ENCODE peak calls at places on chromosome 5, in four cellular contexts. D, H, V and X are unnamed samples.

GRCh38 chr5:96259211-96259772 is 173.8 kb downstream of the PCSK1 start:
- DNase-seq in D (no peak), H (no peak), V (no peak), X (no peak)

GRCh38 chr5:124513216-124513615 is 233.2 kb downstream of the ZNF608 start:
- DNase-seq in D (no peak), H (no peak), V (no peak), X (no peak)

GRCh38 chr5:156096259-156096658 is 230.7 kb upstream of the SGCD start:
- DNase-seq in D (no peak), H (no peak), V (no peak), X (no peak)

GRCh38 chr5:167708449-167708848 is 583.0 kb upstream of the WWC1 start:
- DNase-seq in D (no peak), H (no peak), V (no peak), X (no peak)

GRCh38 chr5:52853573-52854163 is 66.0 kb downstream of the ITGA1 start:
- DNase-seq in D (no peak), H (no peak), V (no peak), X (no peak)

GRCh38 chr5:28404363-28405071 is 1366.1 kb upstream of the CDH9 start:
- DNase-seq in D (no peak), H (no peak), V (no peak), X (no peak)

GRCh38 chr5:132460835-132461230 is 29.7 kb downstream of the IRF1 start:
- DNase-seq in D (no peak), H (no peak), V (no peak), X (no peak)

GRCh38 chr5:84301535-84301934 is 83.1 kb downstream of the EDIL3 start:
- DNase-seq in D (no peak), H (no peak), V (no peak), X (no peak)

GRCh38 chr5:66720776-66721175 is 124.6 kb downstream of the MAST4 start:
- DNase-seq in D (no peak), H (no peak), V (no peak), X (no peak)

GRCh38 chr5:1110260-1110929 is 1.5 kb downstream of the SLC12A7 start:
- DNase-seq in D (no peak), H (no peak), V (no peak), X (no peak)

GRCh38 chr5:101728933-101729332 is 567.2 kb downstream of the SLCO4C1 start:
- DNase-seq in D (no peak), H (no peak), V (no peak), X (no peak)

GRCh38 chr5:147949711-147950573 is 43.6 kb upstream of the C5orf46 start:
- DNase-seq in D (no peak), H (no peak), V (no peak), X (no peak)

GRCh38 chr5:149429839-149430721 is 51.0 kb upstream of the IL17B start:
- DNase-seq in D (peak), H (no peak), V (no peak), X (no peak)